ENCODE peak calls at places on chromosomes 1 and 21, in nine cellular contexts. One of them, this sample, is unnamed.
A peak's percentile ranks its signal among the peaks of the same experiment; 100 is the strongest.

GRCh38 chr1:90800012-90800717 is 83.1 kb upstream of the BARHL2 start:
- DNase-seq in naive thymus-derived CD4-positive, alpha-beta T cell: no peak
- DNase-seq in glomerular endothelial cell: no peak
- DNase-seq in naive thymus-derived CD8-positive, alpha-beta T cell: no peak
- DNase-seq in foreskin fibroblast: no peak
- DNase-seq in WERI-Rb-1: peak; percentile 71
- DNase-seq in iPS-NIHi11: peak; percentile 16
- DNase-seq in suprapubic skin: no peak
- DNase-seq in left kidney: no peak
- DNase-seq in this sample: no peak

GRCh38 chr1:94063379-94063778 is 57.6 kb downstream of the ABCA4 start:
- DNase-seq in WERI-Rb-1: peak; percentile 39
- DNase-seq in glomerular endothelial cell: no peak
- DNase-seq in iPS-NIHi11: peak; percentile 40
- DNase-seq in naive thymus-derived CD8-positive, alpha-beta T cell: no peak
- DNase-seq in foreskin fibroblast: peak; percentile 59
- DNase-seq in suprapubic skin: no peak
- DNase-seq in naive thymus-derived CD4-positive, alpha-beta T cell: no peak
- DNase-seq in left kidney: peak; percentile 87
- DNase-seq in this sample: peak; percentile 66

GRCh38 chr1:54844564-54844963 is 42.4 kb downstream of the DHCR24 start:
- DNase-seq in WERI-Rb-1: no peak
- DNase-seq in naive thymus-derived CD8-positive, alpha-beta T cell: no peak
- DNase-seq in iPS-NIHi11: no peak
- DNase-seq in left kidney: no peak
- DNase-seq in foreskin fibroblast: no peak
- DNase-seq in naive thymus-derived CD4-positive, alpha-beta T cell: no peak
- DNase-seq in suprapubic skin: peak; percentile 24
- DNase-seq in glomerular endothelial cell: no peak
- DNase-seq in this sample: no peak

GRCh38 chr21:43983860-43984420 is 28.2 kb upstream of the TRAPPC10 start:
- DNase-seq in foreskin fibroblast: no peak
- DNase-seq in glomerular endothelial cell: no peak
- DNase-seq in naive thymus-derived CD8-positive, alpha-beta T cell: no peak
- DNase-seq in naive thymus-derived CD4-positive, alpha-beta T cell: no peak
- DNase-seq in iPS-NIHi11: no peak
- DNase-seq in left kidney: peak; percentile 44
- DNase-seq in WERI-Rb-1: no peak
- DNase-seq in suprapubic skin: no peak
- DNase-seq in this sample: no peak

GRCh38 chr1:210596641-210597040 is 267.9 kb downstream of the HHAT start:
- DNase-seq in naive thymus-derived CD8-positive, alpha-beta T cell: no peak
- DNase-seq in iPS-NIHi11: no peak
- DNase-seq in left kidney: no peak
- DNase-seq in foreskin fibroblast: no peak
- DNase-seq in WERI-Rb-1: no peak
- DNase-seq in glomerular endothelial cell: no peak
- DNase-seq in naive thymus-derived CD4-positive, alpha-beta T cell: no peak
- DNase-seq in suprapubic skin: no peak
- DNase-seq in this sample: no peak

GRCh38 chr1:234976880-234977680 is 151.6 kb downstream of the TOMM20 start:
- DNase-seq in glomerular endothelial cell: no peak
- DNase-seq in WERI-Rb-1: no peak
- DNase-seq in naive thymus-derived CD4-positive, alpha-beta T cell: no peak
- DNase-seq in naive thymus-derived CD8-positive, alpha-beta T cell: no peak
- DNase-seq in left kidney: no peak
- DNase-seq in foreskin fibroblast: no peak
- DNase-seq in suprapubic skin: no peak
- DNase-seq in iPS-NIHi11: no peak
- DNase-seq in this sample: no peak

GRCh38 chr21:38920631-38921398 is 115.1 kb downstream of the ETS2 start:
- DNase-seq in left kidney: no peak
- DNase-seq in WERI-Rb-1: no peak
- DNase-seq in iPS-NIHi11: no peak
- DNase-seq in naive thymus-derived CD4-positive, alpha-beta T cell: no peak
- DNase-seq in naive thymus-derived CD8-positive, alpha-beta T cell: no peak
- DNase-seq in foreskin fibroblast: no peak
- DNase-seq in suprapubic skin: no peak
- DNase-seq in glomerular endothelial cell: no peak
- DNase-seq in this sample: no peak

GRCh38 chr1:172824199-172824598 is 165.3 kb downstream of the FASLG start:
- DNase-seq in iPS-NIHi11: no peak
- DNase-seq in foreskin fibroblast: no peak
- DNase-seq in naive thymus-derived CD4-positive, alpha-beta T cell: no peak
- DNase-seq in naive thymus-derived CD8-positive, alpha-beta T cell: no peak
- DNase-seq in WERI-Rb-1: no peak
- DNase-seq in glomerular endothelial cell: no peak
- DNase-seq in suprapubic skin: no peak
- DNase-seq in left kidney: no peak
- DNase-seq in this sample: no peak

GRCh38 chr1:11842154-11843041 is 5.2 kb downstream of the NPPA start:
- DNase-seq in naive thymus-derived CD4-positive, alpha-beta T cell: no peak
- DNase-seq in WERI-Rb-1: no peak
- DNase-seq in foreskin fibroblast: no peak
- DNase-seq in left kidney: peak; percentile 55
- DNase-seq in iPS-NIHi11: no peak
- DNase-seq in glomerular endothelial cell: no peak
- DNase-seq in suprapubic skin: no peak
- DNase-seq in naive thymus-derived CD8-positive, alpha-beta T cell: no peak
- DNase-seq in this sample: peak; percentile 51

GRCh38 chr1:152108899-152109222 is 6.4 kb downstream of the TCHH start:
- DNase-seq in foreskin fibroblast: peak; percentile 4
- DNase-seq in naive thymus-derived CD8-positive, alpha-beta T cell: no peak
- DNase-seq in iPS-NIHi11: no peak
- DNase-seq in WERI-Rb-1: no peak
- DNase-seq in suprapubic skin: no peak
- DNase-seq in left kidney: peak; percentile 17
- DNase-seq in glomerular endothelial cell: no peak
- DNase-seq in naive thymus-derived CD4-positive, alpha-beta T cell: no peak
- DNase-seq in this sample: no peak

GRCh38 chr1:51284487-51284954 is 45.8 kb downstream of the TTC39A start:
- DNase-seq in left kidney: peak; percentile 40
- DNase-seq in foreskin fibroblast: no peak
- DNase-seq in naive thymus-derived CD4-positive, alpha-beta T cell: no peak
- DNase-seq in suprapubic skin: no peak
- DNase-seq in WERI-Rb-1: no peak
- DNase-seq in naive thymus-derived CD8-positive, alpha-beta T cell: no peak
- DNase-seq in glomerular endothelial cell: peak; percentile 85
- DNase-seq in iPS-NIHi11: no peak
- DNase-seq in this sample: no peak

GRCh38 chr1:61743716-61744620 is 1.7 kb downstream of the PATJ start:
- DNase-seq in iPS-NIHi11: no peak
- DNase-seq in naive thymus-derived CD8-positive, alpha-beta T cell: no peak
- DNase-seq in naive thymus-derived CD4-positive, alpha-beta T cell: no peak
- DNase-seq in foreskin fibroblast: no peak
- DNase-seq in WERI-Rb-1: no peak
- DNase-seq in left kidney: no peak
- DNase-seq in glomerular endothelial cell: no peak
- DNase-seq in suprapubic skin: no peak
- DNase-seq in this sample: no peak

GRCh38 chr1:91803847-91804545 is 82.0 kb downstream of the TGFBR3 start:
- DNase-seq in glomerular endothelial cell: no peak
- DNase-seq in iPS-NIHi11: no peak
- DNase-seq in left kidney: no peak
- DNase-seq in foreskin fibroblast: no peak
- DNase-seq in naive thymus-derived CD8-positive, alpha-beta T cell: peak; percentile 91
- DNase-seq in WERI-Rb-1: no peak
- DNase-seq in suprapubic skin: no peak
- DNase-seq in naive thymus-derived CD4-positive, alpha-beta T cell: peak; percentile 60
- DNase-seq in this sample: no peak

GRCh38 chr1:41661428-41662060 is 177.1 kb upstream of the EDN2 start:
- DNase-seq in glomerular endothelial cell: no peak
- DNase-seq in left kidney: no peak
- DNase-seq in naive thymus-derived CD4-positive, alpha-beta T cell: peak; percentile 61
- DNase-seq in iPS-NIHi11: peak; percentile 34
- DNase-seq in WERI-Rb-1: no peak
- DNase-seq in naive thymus-derived CD8-positive, alpha-beta T cell: no peak
- DNase-seq in foreskin fibroblast: no peak
- DNase-seq in suprapubic skin: no peak
- DNase-seq in this sample: peak; percentile 59

GRCh38 chr1:233240839-233241682 is 54.5 kb downstream of the PCNX2 start:
- DNase-seq in glomerular endothelial cell: no peak
- DNase-seq in suprapubic skin: peak; percentile 66
- DNase-seq in iPS-NIHi11: peak; percentile 52
- DNase-seq in left kidney: peak; percentile 83
- DNase-seq in foreskin fibroblast: peak; percentile 53
- DNase-seq in naive thymus-derived CD4-positive, alpha-beta T cell: no peak
- DNase-seq in naive thymus-derived CD8-positive, alpha-beta T cell: no peak
- DNase-seq in WERI-Rb-1: peak; percentile 75
- DNase-seq in this sample: peak; percentile 73

This sample was measured in left ventricle myocardium superior.